ENCODE peak calls at places on chromosomes 4 and X, in five cellular contexts. One of them, this sample, is unnamed.

GRCh38 chr4:17884063-17884462 is 73.3 kb downstream of the NCAPG start:
- DNase-seq in Panc1: no peak
- DNase-seq in stomach: no peak
- DNase-seq in fibroblast of villous mesenchyme: no peak
- DNase-seq in fibroblast of the aortic adventitia: peak; percentile 31
- DNase-seq in this sample: peak; percentile 22

GRCh38 chrX:111052478-111052877 is 43.5 kb upstream of the PAK3 start:
- DNase-seq in fibroblast of villous mesenchyme: no peak
- DNase-seq in Panc1: no peak
- DNase-seq in fibroblast of the aortic adventitia: no peak
- DNase-seq in stomach: no peak
- DNase-seq in this sample: no peak

GRCh38 chrX:107880054-107880610 is 54.5 kb downstream of the MID2 start:
- DNase-seq in fibroblast of the aortic adventitia: no peak
- DNase-seq in fibroblast of villous mesenchyme: no peak
- DNase-seq in Panc1: no peak
- DNase-seq in stomach: no peak
- DNase-seq in this sample: no peak

GRCh38 chr4:118917582-118917981 is 28.9 kb downstream of the SYNPO2 start:
- DNase-seq in stomach: no peak
- DNase-seq in fibroblast of the aortic adventitia: peak; percentile 39
- DNase-seq in Panc1: no peak
- DNase-seq in fibroblast of villous mesenchyme: no peak
- DNase-seq in this sample: no peak

GRCh38 chr4:150078041-150078995 is at the start of gene DCLK2:
- DNase-seq in stomach: peak; percentile 55
- DNase-seq in Panc1: no peak
- DNase-seq in fibroblast of the aortic adventitia: peak; percentile 92
- DNase-seq in fibroblast of villous mesenchyme: peak; percentile 87
- DNase-seq in this sample: peak; percentile 92

GRCh38 chrX:22970861-22971260 is 28.9 kb upstream of the DDX53 start:
- DNase-seq in fibroblast of the aortic adventitia: no peak
- DNase-seq in Panc1: no peak
- DNase-seq in stomach: no peak
- DNase-seq in fibroblast of villous mesenchyme: no peak
- DNase-seq in this sample: no peak

GRCh38 chr4:134687646-134688628 is 486.3 kb upstream of the PABPC4L start:
- DNase-seq in fibroblast of the aortic adventitia: no peak
- DNase-seq in fibroblast of villous mesenchyme: no peak
- DNase-seq in stomach: no peak
- DNase-seq in Panc1: no peak
- DNase-seq in this sample: no peak

GRCh38 chr4:58192217-58192616 is 1082.0 kb upstream of the IGFBP7 start:
- DNase-seq in fibroblast of villous mesenchyme: no peak
- DNase-seq in fibroblast of the aortic adventitia: no peak
- DNase-seq in Panc1: no peak
- DNase-seq in stomach: no peak
- DNase-seq in this sample: no peak

GRCh38 chr4:184664445-184665210 is 15.1 kb downstream of the PRIMPOL start:
- DNase-seq in fibroblast of the aortic adventitia: no peak
- DNase-seq in stomach: no peak
- DNase-seq in Panc1: no peak
- DNase-seq in fibroblast of villous mesenchyme: peak; percentile 59
- DNase-seq in this sample: peak; percentile 19

GRCh38 chrX:67544871-67545771 is 1.3 kb downstream of the AR start:
- DNase-seq in stomach: no peak
- DNase-seq in Panc1: no peak
- DNase-seq in fibroblast of villous mesenchyme: peak; percentile 37
- DNase-seq in fibroblast of the aortic adventitia: peak; percentile 40
- DNase-seq in this sample: no peak

GRCh38 chrX:101619336-101619735 is 1.5 kb upstream of the ARMCX6 start:
- DNase-seq in Panc1: no peak
- DNase-seq in fibroblast of villous mesenchyme: peak; percentile 50
- DNase-seq in fibroblast of the aortic adventitia: no peak
- DNase-seq in stomach: no peak
- DNase-seq in this sample: no peak

GRCh38 chr4:7838136-7838782 is 101.4 kb downstream of the AFAP1 start:
- DNase-seq in fibroblast of villous mesenchyme: no peak
- DNase-seq in stomach: no peak
- DNase-seq in fibroblast of the aortic adventitia: no peak
- DNase-seq in Panc1: no peak
- DNase-seq in this sample: no peak

GRCh38 chrX:114584434-114584943 is 603 bp downstream of the HTR2C start:
- DNase-seq in Panc1: no peak
- DNase-seq in fibroblast of the aortic adventitia: no peak
- DNase-seq in fibroblast of villous mesenchyme: no peak
- DNase-seq in stomach: no peak
- DNase-seq in this sample: peak; percentile 0

GRCh38 chrX:114582264-114582632 is 1.6 kb upstream of the HTR2C start:
- DNase-seq in fibroblast of the aortic adventitia: no peak
- DNase-seq in fibroblast of villous mesenchyme: no peak
- DNase-seq in stomach: no peak
- DNase-seq in Panc1: no peak
- DNase-seq in this sample: no peak

GRCh38 chrX:114582698-114583395 is 1.0 kb upstream of the HTR2C start:
- DNase-seq in fibroblast of villous mesenchyme: no peak
- DNase-seq in Panc1: no peak
- DNase-seq in stomach: no peak
- DNase-seq in fibroblast of the aortic adventitia: no peak
- DNase-seq in this sample: no peak

GRCh38 chrX:114583646-114584433 is at the start of gene HTR2C:
- DNase-seq in stomach: no peak
- DNase-seq in fibroblast of villous mesenchyme: no peak
- DNase-seq in Panc1: no peak
- DNase-seq in fibroblast of the aortic adventitia: no peak
- DNase-seq in this sample: no peak

GRCh38 chrX:114584983-114585842 is 1.3 kb downstream of the HTR2C start:
- DNase-seq in fibroblast of the aortic adventitia: no peak
- DNase-seq in Panc1: no peak
- DNase-seq in fibroblast of villous mesenchyme: no peak
- DNase-seq in stomach: no peak
- DNase-seq in this sample: no peak
- H3K4me3 ChIP-seq in fibroblast of the aortic adventitia: no peak overlapping the region
- H3K4me3 ChIP-seq in Panc1: no peak overlapping the region
- H3K4me3 ChIP-seq in fibroblast of villous mesenchyme: no peak overlapping the region
- H3K4me3 ChIP-seq in stomach: no peak overlapping the region
- H3K4me3 ChIP-seq in this sample: no peak overlapping the region

GRCh38 chrX:115142057-115142456 is 47.2 kb upstream of the RBMXL3 start:
- DNase-seq in fibroblast of villous mesenchyme: no peak
- DNase-seq in fibroblast of the aortic adventitia: no peak
- DNase-seq in Panc1: no peak
- DNase-seq in stomach: no peak
- DNase-seq in this sample: no peak

GRCh38 chrX:115147220-115147619 is 42.0 kb upstream of the RBMXL3 start:
- DNase-seq in fibroblast of villous mesenchyme: peak; percentile 20
- DNase-seq in Panc1: no peak
- DNase-seq in stomach: no peak
- DNase-seq in fibroblast of the aortic adventitia: peak; percentile 50
- DNase-seq in this sample: peak; percentile 33
- TF ChIP-seq CTCF in fibroblast of villous mesenchyme: peak; percentile 49
- TF ChIP-seq CTCF in Panc1: peak; percentile 39
- TF ChIP-seq CTCF in stomach: no peak
- TF ChIP-seq CTCF in fibroblast of the aortic adventitia: peak; percentile 55
- TF ChIP-seq CTCF in this sample: peak; percentile 58

GRCh38 chrX:43971966-43972961 is 926 bp downstream of the NDP start:
- DNase-seq in fibroblast of the aortic adventitia: peak; percentile 30
- DNase-seq in fibroblast of villous mesenchyme: peak; percentile 12
- DNase-seq in stomach: no peak
- DNase-seq in Panc1: no peak
- DNase-seq in this sample: no peak

GRCh38 chrX:43970528-43970927 is 2.7 kb downstream of the NDP start:
- DNase-seq in Panc1: no peak
- DNase-seq in stomach: no peak
- DNase-seq in fibroblast of villous mesenchyme: no peak
- DNase-seq in fibroblast of the aortic adventitia: no peak
- DNase-seq in this sample: peak; percentile 37

GRCh38 chrX:43968347-43968746 is 4.8 kb downstream of the NDP start:
- DNase-seq in fibroblast of the aortic adventitia: no peak
- DNase-seq in Panc1: no peak
- DNase-seq in fibroblast of villous mesenchyme: no peak
- DNase-seq in stomach: no peak
- DNase-seq in this sample: no peak

GRCh38 chrX:43973249-43973672 is at the start of gene NDP:
- DNase-seq in Panc1: no peak
- DNase-seq in fibroblast of the aortic adventitia: no peak
- DNase-seq in fibroblast of villous mesenchyme: no peak
- DNase-seq in stomach: no peak
- DNase-seq in this sample: no peak

DNA sequence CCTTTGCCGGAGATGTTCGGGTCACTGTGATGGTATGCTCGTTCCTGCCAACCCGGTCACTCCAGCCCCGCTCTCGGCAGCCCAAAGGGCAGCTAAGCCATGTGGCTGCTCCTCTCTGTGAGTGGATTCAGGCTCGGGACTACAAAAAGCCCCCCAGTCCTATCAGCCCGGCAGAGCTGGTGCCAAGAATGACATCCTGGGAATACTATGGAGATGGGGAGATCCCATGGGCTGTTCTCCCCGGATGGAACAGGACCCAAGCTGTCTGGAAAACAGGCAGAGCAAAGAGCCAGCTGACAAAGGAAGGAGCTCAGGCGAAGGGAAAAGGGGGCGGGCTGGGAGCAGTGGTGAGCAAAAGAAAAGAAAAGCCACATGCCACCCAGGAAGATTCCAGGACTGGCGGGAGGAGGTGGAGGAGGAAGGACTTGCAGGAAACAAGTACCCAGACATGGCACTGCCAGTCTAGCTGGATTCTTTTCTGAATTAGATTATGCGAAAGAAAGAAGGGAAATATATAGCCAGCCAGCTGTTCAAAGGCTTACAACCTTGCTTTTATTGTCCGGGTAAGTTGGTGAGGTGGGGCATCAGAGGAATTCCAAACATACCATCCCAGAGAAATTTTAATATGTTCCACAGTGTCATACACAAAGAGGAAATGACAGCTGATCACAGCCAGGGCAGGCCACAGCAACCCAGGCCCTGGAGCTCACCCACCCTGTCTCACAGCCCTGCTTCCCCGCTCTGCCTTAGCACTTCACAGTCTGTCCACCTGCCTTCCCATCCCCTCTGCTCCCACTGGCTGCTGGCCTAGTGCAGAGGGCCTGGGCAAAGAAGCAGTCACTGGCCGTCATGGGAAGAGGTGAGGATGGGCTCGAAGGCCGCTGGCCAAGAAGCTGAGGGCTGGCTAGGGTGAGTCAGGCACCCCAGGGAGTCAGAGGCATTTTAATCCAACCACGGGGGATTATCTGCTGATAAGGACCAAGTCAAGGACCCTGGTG is 3.4 kb downstream of the NDP start:
- DNase-seq in fibroblast of the aortic adventitia: peak; percentile 56
- DNase-seq in fibroblast of villous mesenchyme: peak; percentile 43
- DNase-seq in Panc1: no peak
- DNase-seq in stomach: no peak
- DNase-seq in this sample: peak; percentile 14
- H3K4me3 ChIP-seq in fibroblast of the aortic adventitia: no peak overlapping the region
- H3K4me3 ChIP-seq in fibroblast of villous mesenchyme: no peak overlapping the region
- H3K4me3 ChIP-seq in Panc1: no peak overlapping the region
- H3K4me3 ChIP-seq in stomach: no peak overlapping the region
- H3K4me3 ChIP-seq in this sample: no peak overlapping the region

DNA sequence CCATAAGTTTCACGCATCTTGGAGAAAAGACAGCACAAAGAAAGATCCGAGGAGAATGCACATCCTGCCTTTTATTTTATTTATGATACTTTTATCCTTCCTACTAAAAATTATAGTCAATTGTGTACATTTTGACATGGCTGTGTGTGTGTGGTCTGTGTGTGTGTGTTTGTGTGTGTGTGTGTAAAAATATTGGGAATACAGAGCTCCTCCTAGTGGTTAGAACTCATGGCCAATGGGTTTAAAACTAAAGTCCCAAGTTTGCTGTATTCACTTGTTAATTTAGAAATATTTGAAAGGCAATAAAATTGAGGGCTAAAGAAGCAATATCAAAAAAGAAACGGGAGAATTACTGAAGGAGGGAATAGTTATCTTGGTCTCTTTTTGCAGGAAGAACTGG is 47.5 kb downstream of the NKX6-1 start:
- DNase-seq in fibroblast of villous mesenchyme: peak; percentile 2
- DNase-seq in fibroblast of the aortic adventitia: peak; percentile 5
- DNase-seq in stomach: no peak
- DNase-seq in Panc1: no peak
- DNase-seq in this sample: peak; percentile 7
- TF ChIP-seq CTCF in fibroblast of villous mesenchyme: peak; percentile 38
- TF ChIP-seq CTCF in fibroblast of the aortic adventitia: peak; percentile 50
- TF ChIP-seq CTCF in stomach: no peak
- TF ChIP-seq CTCF in Panc1: peak; percentile 53
- TF ChIP-seq CTCF in this sample: peak; percentile 57

GRCh38 chrX:42955349-42955748 is 177.4 kb upstream of the PPP1R2C start:
- DNase-seq in Panc1: no peak
- DNase-seq in stomach: no peak
- DNase-seq in fibroblast of the aortic adventitia: no peak
- DNase-seq in fibroblast of villous mesenchyme: no peak
- DNase-seq in this sample: no peak

GRCh38 chrX:42951747-42952146 is 173.8 kb upstream of the PPP1R2C start:
- DNase-seq in fibroblast of villous mesenchyme: no peak
- DNase-seq in fibroblast of the aortic adventitia: no peak
- DNase-seq in Panc1: no peak
- DNase-seq in stomach: no peak
- DNase-seq in this sample: no peak

GRCh38 chrX:42952621-42953020 is 174.7 kb upstream of the PPP1R2C start:
- DNase-seq in Panc1: no peak
- DNase-seq in fibroblast of villous mesenchyme: no peak
- DNase-seq in stomach: no peak
- DNase-seq in fibroblast of the aortic adventitia: no peak
- DNase-seq in this sample: no peak

GRCh38 chrX:42954880-42955279 is 176.9 kb upstream of the PPP1R2C start:
- DNase-seq in fibroblast of villous mesenchyme: no peak
- DNase-seq in fibroblast of the aortic adventitia: no peak
- DNase-seq in Panc1: no peak
- DNase-seq in stomach: no peak
- DNase-seq in this sample: no peak
- H3K4me3 ChIP-seq in fibroblast of villous mesenchyme: no peak overlapping the region
- H3K4me3 ChIP-seq in fibroblast of the aortic adventitia: no peak overlapping the region
- H3K4me3 ChIP-seq in Panc1: no peak overlapping the region
- H3K4me3 ChIP-seq in stomach: no peak overlapping the region
- H3K4me3 ChIP-seq in this sample: no peak overlapping the region

DNA sequence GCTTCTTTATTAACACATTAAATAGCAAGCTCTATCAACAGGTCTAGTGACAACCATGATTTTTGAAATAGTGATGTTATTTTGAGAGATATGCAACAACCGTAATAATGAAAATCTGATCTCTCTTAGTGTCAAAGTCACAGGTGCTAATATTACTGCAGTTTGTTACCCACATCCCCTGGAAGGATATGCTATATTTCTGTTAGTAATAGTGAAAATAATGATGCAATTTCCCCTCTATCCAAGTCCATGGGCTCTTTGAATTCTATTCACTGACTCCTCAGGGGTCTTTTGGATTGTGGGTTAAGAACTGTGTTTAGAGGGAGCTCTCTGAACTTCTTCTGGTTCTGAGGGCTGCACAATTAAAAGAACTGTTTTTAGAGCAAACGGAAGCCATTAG is 3.0 kb upstream of the HSD17B10 start:
- DNase-seq in fibroblast of the aortic adventitia: no peak
- DNase-seq in stomach: no peak
- DNase-seq in Panc1: no peak
- DNase-seq in fibroblast of villous mesenchyme: no peak
- DNase-seq in this sample: no peak
- TF ChIP-seq CTCF in fibroblast of the aortic adventitia: no peak
- TF ChIP-seq CTCF in stomach: no peak
- TF ChIP-seq CTCF in Panc1: no peak
- TF ChIP-seq CTCF in fibroblast of villous mesenchyme: no peak
- TF ChIP-seq CTCF in this sample: no peak

This sample was measured in AG10803.